ENCODE peak calls at places on chromosomes 13 and 19, in five cellular contexts. E is mesendoderm, K is psoas muscle, C is vagina, X is heart left ventricle. G is an unnamed sample. For H3K4me1, the result is how much of the 10 kb centered on the place peaks cover.

GRCh38 chr13:65836066-65836465 is 1394.1 kb downstream of the PCDH9 start:
- DNase-seq in X (no peak), C (no peak), E (no peak), K (no peak), G (no peak)

GRCh38 chr13:87057807-87058520 is 613.2 kb upstream of the SLITRK5 start:
- DNase-seq in E (no peak), K (no peak), C (no peak), X (no peak), G (no peak)

GRCh38 chr19:12939292-12939606 is 840 bp downstream of the CALR start:
- DNase-seq in K (peak), X (no peak), E (peak), C (no peak), G (no peak)

GRCh38 chr19:57363734-57364181 is 407 bp downstream of the TRAPPC2B start:
- DNase-seq in K (peak), X (no peak), E (no peak), C (no peak), G (no peak)

GRCh38 chr13:114185182-114185971 is 6.3 kb downstream of the CFAP97D2 start:
- DNase-seq in E (no peak), X (peak), C (no peak), K (no peak), G (no peak)

GRCh38 chr13:37492061-37492460 is 106.5 kb downstream of the POSTN start:
- DNase-seq in C (no peak), X (no peak), K (no peak), E (no peak), G (no peak)

GRCh38 chr13:112067121-112067741 is at the start of gene SOX1:
- DNase-seq in C (no peak), X (no peak), K (no peak), E (peak), G (peak)

GRCh38 chr13:112782433-112783010 is 92.7 kb downstream of the ATP11A start:
- DNase-seq in K (no peak), C (peak), X (no peak), E (no peak), G (no peak)

GRCh38 chr19:19475845-19476828 is 39.2 kb downstream of the TSSK6 start:
- DNase-seq in C (no peak), K (peak), X (no peak), E (peak), G (peak)

GRCh38 chr13:112892759-112893569 is 76.0 kb upstream of the MCF2L start:
- DNase-seq in E (peak), X (no peak), K (peak), C (no peak), G (peak)

GRCh38 chr13:51801631-51802099 is 2.3 kb downstream of the DHRS12 start:
- DNase-seq in E (peak), K (peak), X (peak), C (no peak), G (peak)

GRCh38 chr19:49699364-49699763 is 8.4 kb downstream of the CPT1C start:
- DNase-seq in E (no peak), K (no peak), X (no peak), C (no peak), G (no peak)

GRCh38 chr13:40470665-40471064 is 195.8 kb downstream of the FOXO1 start:
- DNase-seq in C (no peak), X (peak), K (peak), E (no peak), G (no peak)

GRCh38 chr13:52743988-52744387 is 4.4 kb upstream of the CNMD start:
- DNase-seq in E (no peak), C (no peak), X (no peak), K (no peak), G (no peak)

GRCh38 chr13:110546933-110547332 is 14.6 kb downstream of the RAB20 start:
- DNase-seq in E (no peak), K (peak), X (peak), C (no peak), G (peak)

GRCh38 chr19:38648789-38649304 is 1.4 kb downstream of the ACTN4 start:
- DNase-seq in X (no peak), E (no peak), K (no peak), C (no peak), G (no peak)

GRCh38 chr19:45340232-45340898 is at the start of gene KLC3:
- DNase-seq in K (no peak), E (peak), C (no peak), X (no peak), G (peak)

GRCh38 chr13:48161530-48162179 is 66.8 kb upstream of the MED4 start:
- DNase-seq in C (no peak), X (peak), E (no peak), K (peak), G (no peak)

DNA sequence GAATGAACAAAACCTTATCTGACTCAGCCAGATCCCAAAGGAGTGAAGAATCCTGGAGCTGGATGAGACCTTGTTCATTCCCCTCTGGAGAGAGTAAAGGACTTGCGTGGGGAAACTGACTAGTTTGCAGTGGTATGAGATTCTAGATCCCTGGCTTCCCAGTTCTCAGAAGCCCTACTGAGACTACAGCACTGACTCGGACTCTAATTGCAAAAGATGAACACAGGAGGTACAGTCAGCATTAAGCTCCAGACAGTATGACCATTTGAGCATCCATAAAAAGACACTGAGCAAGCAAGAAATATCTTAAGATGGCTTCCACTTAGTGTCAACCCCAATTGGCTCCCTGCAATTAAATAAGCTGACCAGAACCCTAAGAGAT is 6.8 kb downstream of the ZC3H4 start:
- DNase-seq in C (no peak), X (no peak), K (no peak), E (no peak), G (no peak)
- H3K4me1 ChIP-seq in C (half or more), X (under half), K (half or more), E (under half), G (under half)

GRCh38 chr13:21395953-21396352 is 63.1 kb downstream of the ZDHHC20 start:
- DNase-seq in X (no peak), K (no peak), C (no peak), E (no peak), G (no peak)

GRCh38 chr13:21405309-21405708 is 53.8 kb downstream of the ZDHHC20 start:
- DNase-seq in E (no peak), C (no peak), X (no peak), K (no peak), G (no peak)

GRCh38 chr13:21402586-21403307 is 56.4 kb downstream of the ZDHHC20 start:
- DNase-seq in C (no peak), K (no peak), E (no peak), X (no peak), G (no peak)

GRCh38 chr13:21399741-21400140 is 59.4 kb downstream of the ZDHHC20 start:
- DNase-seq in E (no peak), C (no peak), K (no peak), X (no peak), G (no peak)
- H3K27ac ChIP-seq in E (no peak), C (no peak), K (no peak), X (no peak), G (no peak)

DNA sequence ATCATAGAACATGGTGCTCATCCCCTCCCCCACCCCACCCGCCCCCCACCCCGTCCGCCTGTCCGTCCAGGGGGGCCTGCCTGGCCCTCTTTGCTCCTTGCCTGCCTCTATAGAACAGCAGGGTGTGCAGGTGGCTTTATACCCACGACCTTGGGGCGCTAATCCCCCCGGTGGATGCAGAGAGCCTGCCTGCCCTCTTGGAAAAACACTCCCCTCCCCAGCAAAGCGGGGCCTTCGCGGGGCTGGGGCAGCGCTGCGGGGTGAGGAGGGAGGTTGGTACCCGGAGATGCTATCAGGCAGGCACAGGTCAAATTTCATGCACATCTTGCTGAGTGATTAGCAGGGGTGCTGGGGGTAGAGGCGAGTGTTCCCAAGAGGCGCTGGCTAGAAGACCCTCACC is 21.9 kb downstream of the RFX1 start:
- DNase-seq in E (no peak), K (no peak), C (no peak), X (no peak), G (no peak)
- H3K4me1 ChIP-seq in E (under half), K (under half), C (under half), X (under half), G (under half)

GRCh38 chr13:41780736-41781708 is 179.9 kb downstream of the VWA8 start:
- DNase-seq in K (no peak), C (no peak), X (no peak), E (no peak), G (no peak)
- H3K27ac ChIP-seq in K (no peak), C (no peak), X (no peak), E (no peak), G (peak)

GRCh38 chr19:15995536-15995935 is 46.7 kb downstream of the OR10H4 start:
- DNase-seq in K (peak), E (no peak), C (no peak), X (no peak), G (no peak)

GRCh38 chr19:15991602-15992001 is 42.8 kb downstream of the OR10H4 start:
- DNase-seq in K (no peak), E (no peak), C (no peak), X (no peak), G (no peak)

GRCh38 chr19:15989889-15990288 is 41.1 kb downstream of the OR10H4 start:
- DNase-seq in E (no peak), K (no peak), X (no peak), C (no peak), G (no peak)

GRCh38 chr19:15986694-15987093 is 37.9 kb downstream of the OR10H4 start:
- DNase-seq in E (no peak), C (no peak), K (no peak), X (no peak), G (no peak)

DNA sequence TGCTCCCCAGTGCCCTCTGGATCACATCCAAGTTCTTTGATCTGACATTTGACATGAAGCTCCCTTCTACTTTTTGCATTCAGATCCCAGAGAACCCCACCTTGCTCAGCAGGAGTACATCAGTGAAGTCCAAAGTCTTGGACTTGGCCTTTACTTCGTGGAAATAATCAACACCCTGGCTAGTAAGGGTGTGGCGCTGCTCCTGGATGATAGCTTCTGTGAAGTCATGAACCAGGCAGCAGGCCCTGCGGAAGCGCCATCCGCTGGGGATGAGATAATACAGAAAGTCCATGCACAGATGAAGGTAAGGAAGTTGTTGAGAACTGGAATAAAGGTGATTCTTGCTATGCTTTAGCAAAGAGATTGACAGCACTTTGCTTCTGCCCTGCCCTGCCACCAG is 43.2 kb downstream of the OR10H4 start:
- DNase-seq in K (no peak), X (no peak), E (no peak), C (no peak), G (no peak)
- H3K4me1 ChIP-seq in K (under half), X (under half), E (under half), C (under half), G (under half)

DNA sequence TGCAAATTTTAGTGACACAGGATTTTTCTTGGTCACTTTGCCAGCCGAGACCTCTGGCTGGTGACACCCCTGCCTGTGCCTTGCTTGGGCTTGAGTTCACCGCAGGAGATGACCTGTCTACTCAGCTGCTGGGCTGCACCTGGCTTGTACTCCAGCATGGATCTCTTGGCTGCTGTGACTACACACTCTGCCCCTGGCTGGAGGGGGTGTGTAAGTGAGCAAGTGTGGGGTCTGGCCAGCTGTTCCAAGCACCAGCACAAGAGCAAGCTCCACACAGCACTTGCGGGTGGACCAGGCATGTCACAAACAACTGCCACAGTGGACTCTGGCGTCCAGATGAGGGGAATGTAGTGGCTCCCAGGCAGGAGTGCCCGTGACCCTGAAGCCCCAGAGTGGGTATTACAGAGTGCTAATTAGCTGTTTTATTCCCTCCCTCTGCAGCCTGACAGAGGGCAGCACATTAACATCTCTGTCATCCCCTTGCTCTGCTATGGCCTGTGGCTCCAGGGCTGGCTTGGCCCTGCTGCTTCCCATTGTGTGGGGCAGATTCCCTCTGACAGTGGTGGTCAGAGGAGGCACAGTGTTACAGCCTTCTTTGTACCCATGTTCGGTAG is 1387.2 kb downstream of the OLFM4 start:
- DNase-seq in C (no peak), K (no peak), E (peak), X (no peak), G (peak)
- H3K27ac ChIP-seq in C (no peak), K (no peak), E (no peak), X (no peak), G (no peak)

GRCh38 chr13:42000836-42001235 is 39.9 kb upstream of the VWA8 start:
- DNase-seq in K (no peak), E (peak), C (no peak), X (no peak), G (no peak)
- H3K4me1 ChIP-seq in K (under half), E (under half), C (under half), X (under half), G (under half)

G was measured in pancreas.